ENCODE peak calls at places on chromosome 12, in nine cellular contexts. J is suprapubic skin; G is NCI-H748 treated with DMSO at 0.1 percent for 48 hours; K is skeletal muscle cell; F is AG09319; Z is transverse colon; N is astrocyte of the spinal cord; V is naive thymus-derived CD4-positive, alpha-beta T cell; P is WERI-Rb-1. D is an unnamed sample.
A peak's percentile ranks its signal among the peaks of the same experiment; 100 is the strongest.

GRCh38 chr12:39300799-39301198 is 142.1 kb downstream of the KIF21A start:
- DNase-seq in V (no peak), P (no peak), K (peak; percentile 34), F (no peak), J (no peak), G (no peak), Z (no peak), N (peak; percentile 23), D (no peak)

GRCh38 chr12:4812621-4813327 is 92.6 kb downstream of the GALNT8 start:
- DNase-seq in G (no peak), N (no peak), F (no peak), V (no peak), J (no peak), K (no peak), Z (no peak), P (no peak), D (no peak)

GRCh38 chr12:77999074-77999715 is 168.5 kb downstream of the NAV3 start:
- DNase-seq in V (no peak), N (no peak), Z (no peak), P (no peak), G (no peak), J (no peak), K (no peak), F (no peak), D (no peak)

GRCh38 chr12:53380797-53381738 is 1.1 kb downstream of the SP1 start:
- DNase-seq in F (no peak), N (peak; percentile 46), J (no peak), Z (peak; percentile 35), P (peak; percentile 10), G (no peak), V (no peak), K (no peak), D (peak; percentile 64)

GRCh38 chr12:110931315-110931728 is 10.9 kb upstream of the MYL2 start:
- DNase-seq in P (no peak), Z (no peak), K (no peak), V (no peak), N (no peak), G (no peak), J (no peak), F (no peak), D (no peak)

GRCh38 chr12:51295651-51296050 is 25.4 kb upstream of the SMAGP start:
- DNase-seq in Z (no peak), K (no peak), N (no peak), G (no peak), F (no peak), P (no peak), V (no peak), J (no peak), D (no peak)

GRCh38 chr12:64173456-64173855 is 48.6 kb downstream of the KICS2 start:
- DNase-seq in V (no peak), K (no peak), F (no peak), P (peak; percentile 9), G (no peak), N (no peak), J (no peak), Z (no peak), D (no peak)

GRCh38 chr12:76183459-76184186 is 99.1 kb upstream of the NAP1L1 start:
- DNase-seq in V (no peak), K (peak; percentile 97), P (no peak), G (no peak), Z (no peak), N (peak; percentile 98), F (peak; percentile 84), J (no peak), D (peak; percentile 98)

GRCh38 chr12:116009805-116010204 is 267.7 kb downstream of the MED13L start:
- DNase-seq in V (no peak), N (no peak), G (no peak), F (no peak), P (no peak), Z (no peak), J (no peak), K (no peak), D (no peak)

GRCh38 chr12:68157295-68157871 is 2.2 kb downstream of the IFNG start:
- DNase-seq in K (no peak), J (no peak), Z (no peak), F (no peak), G (no peak), P (no peak), N (no peak), V (no peak), D (no peak)

GRCh38 chr12:6563448-6564050 is 4.5 kb downstream of the NOP2 start:
- DNase-seq in K (no peak), Z (peak; percentile 72), P (peak; percentile 67), G (peak; percentile 5), J (no peak), N (peak; percentile 37), F (no peak), V (peak; percentile 67), D (peak; percentile 61)

GRCh38 chr12:64137117-64137516 is 85.0 kb downstream of the KICS2 start:
- DNase-seq in G (no peak), N (no peak), K (no peak), F (no peak), V (no peak), Z (no peak), J (no peak), P (no peak), D (no peak)

GRCh38 chr12:95593266-95593871 is 42.1 kb upstream of the USP44 start:
- DNase-seq in V (no peak), Z (no peak), N (no peak), K (no peak), P (no peak), F (no peak), J (no peak), G (no peak), D (no peak)